ENCODE peak calls at places on chromosomes 13 and 19, in six cellular contexts. One of them, this sample, is unnamed.

GRCh38 chr19:16324384-16325160 is at the start of gene KLF2:
- DNase-seq in uterus: peak; percentile 93
- DNase-seq in mucosa of descending colon: peak; percentile 95
- DNase-seq in stomach: peak; percentile 93
- DNase-seq in GM23248: peak; percentile 96
- DNase-seq in pancreas: peak; percentile 86
- DNase-seq in this sample: peak; percentile 95

GRCh38 chr19:17329061-17329767 is 5.4 kb downstream of the ANO8 start:
- DNase-seq in GM23248: no peak
- DNase-seq in stomach: no peak
- DNase-seq in pancreas: no peak
- DNase-seq in mucosa of descending colon: peak; percentile 53
- DNase-seq in uterus: no peak
- DNase-seq in this sample: no peak

GRCh38 chr19:55973982-55974381 is 12.6 kb upstream of the NLRP5 start:
- DNase-seq in GM23248: no peak
- DNase-seq in stomach: no peak
- DNase-seq in pancreas: no peak
- DNase-seq in uterus: no peak
- DNase-seq in mucosa of descending colon: no peak
- DNase-seq in this sample: no peak

GRCh38 chr13:28026508-28026907 is 38.0 kb upstream of the URAD start:
- DNase-seq in stomach: no peak
- DNase-seq in uterus: no peak
- DNase-seq in mucosa of descending colon: no peak
- DNase-seq in pancreas: no peak
- DNase-seq in GM23248: no peak
- DNase-seq in this sample: no peak

GRCh38 chr19:56348289-56348877 is 33.7 kb upstream of the ZSCAN5A start:
- DNase-seq in stomach: no peak
- DNase-seq in GM23248: peak; percentile 39
- DNase-seq in mucosa of descending colon: no peak
- DNase-seq in uterus: no peak
- DNase-seq in pancreas: no peak
- DNase-seq in this sample: no peak

GRCh38 chr19:28883241-28883693 is 329.7 kb downstream of the UQCRFS1 start:
- DNase-seq in pancreas: no peak
- DNase-seq in stomach: no peak
- DNase-seq in mucosa of descending colon: no peak
- DNase-seq in uterus: no peak
- DNase-seq in GM23248: peak; percentile 65
- DNase-seq in this sample: no peak

GRCh38 chr13:57630661-57631606 is 610 bp upstream of the PCDH17 start:
- DNase-seq in pancreas: no peak
- DNase-seq in GM23248: peak; percentile 23
- DNase-seq in mucosa of descending colon: no peak
- DNase-seq in stomach: no peak
- DNase-seq in uterus: no peak
- DNase-seq in this sample: no peak

GRCh38 chr19:47274891-47275865 is 493 bp downstream of the INAFM1 start:
- DNase-seq in uterus: peak; percentile 57
- DNase-seq in GM23248: peak; percentile 64
- DNase-seq in mucosa of descending colon: peak; percentile 75
- DNase-seq in pancreas: peak; percentile 48
- DNase-seq in stomach: no peak
- DNase-seq in this sample: no peak

GRCh38 chr19:1446713-1447564 is 3.0 kb upstream of the APC2 start:
- DNase-seq in uterus: no peak
- DNase-seq in mucosa of descending colon: no peak
- DNase-seq in stomach: no peak
- DNase-seq in GM23248: peak; percentile 33
- DNase-seq in pancreas: no peak
- DNase-seq in this sample: no peak

GRCh38 chr13:93309886-93310520 is 83.4 kb downstream of the GPC6 start:
- DNase-seq in mucosa of descending colon: no peak
- DNase-seq in pancreas: no peak
- DNase-seq in uterus: no peak
- DNase-seq in GM23248: peak; percentile 87
- DNase-seq in stomach: no peak
- DNase-seq in this sample: no peak

GRCh38 chr13:33940898-33941297 is 122.9 kb downstream of the RFC3 start:
- DNase-seq in pancreas: no peak
- DNase-seq in mucosa of descending colon: no peak
- DNase-seq in uterus: no peak
- DNase-seq in stomach: no peak
- DNase-seq in GM23248: no peak
- DNase-seq in this sample: no peak

GRCh38 chr13:27839809-27840467 is 47.7 kb downstream of the GSX1 start:
- DNase-seq in stomach: no peak
- DNase-seq in GM23248: peak; percentile 36
- DNase-seq in mucosa of descending colon: no peak
- DNase-seq in pancreas: no peak
- DNase-seq in uterus: no peak
- DNase-seq in this sample: no peak

GRCh38 chr13:113947321-113948033 is 26.4 kb downstream of the C13orf46 start:
- DNase-seq in stomach: peak; percentile 66
- DNase-seq in uterus: peak; percentile 78
- DNase-seq in GM23248: peak; percentile 76
- DNase-seq in mucosa of descending colon: no peak
- DNase-seq in pancreas: peak; percentile 55
- DNase-seq in this sample: no peak

GRCh38 chr13:104937881-104938280 is 1597.6 kb downstream of the EFNB2 start:
- DNase-seq in mucosa of descending colon: no peak
- DNase-seq in GM23248: no peak
- DNase-seq in uterus: no peak
- DNase-seq in pancreas: no peak
- DNase-seq in stomach: no peak
- DNase-seq in this sample: no peak

GRCh38 chr13:89269737-89270136 is 1598.6 kb downstream of the SLITRK5 start:
- DNase-seq in mucosa of descending colon: no peak
- DNase-seq in uterus: no peak
- DNase-seq in pancreas: no peak
- DNase-seq in stomach: no peak
- DNase-seq in GM23248: no peak
- DNase-seq in this sample: no peak

GRCh38 chr13:112756081-112756480 is 66.2 kb downstream of the ATP11A start:
- DNase-seq in stomach: no peak
- DNase-seq in GM23248: no peak
- DNase-seq in uterus: no peak
- DNase-seq in mucosa of descending colon: peak; percentile 1
- DNase-seq in pancreas: no peak
- DNase-seq in this sample: peak; percentile 3

DNA sequence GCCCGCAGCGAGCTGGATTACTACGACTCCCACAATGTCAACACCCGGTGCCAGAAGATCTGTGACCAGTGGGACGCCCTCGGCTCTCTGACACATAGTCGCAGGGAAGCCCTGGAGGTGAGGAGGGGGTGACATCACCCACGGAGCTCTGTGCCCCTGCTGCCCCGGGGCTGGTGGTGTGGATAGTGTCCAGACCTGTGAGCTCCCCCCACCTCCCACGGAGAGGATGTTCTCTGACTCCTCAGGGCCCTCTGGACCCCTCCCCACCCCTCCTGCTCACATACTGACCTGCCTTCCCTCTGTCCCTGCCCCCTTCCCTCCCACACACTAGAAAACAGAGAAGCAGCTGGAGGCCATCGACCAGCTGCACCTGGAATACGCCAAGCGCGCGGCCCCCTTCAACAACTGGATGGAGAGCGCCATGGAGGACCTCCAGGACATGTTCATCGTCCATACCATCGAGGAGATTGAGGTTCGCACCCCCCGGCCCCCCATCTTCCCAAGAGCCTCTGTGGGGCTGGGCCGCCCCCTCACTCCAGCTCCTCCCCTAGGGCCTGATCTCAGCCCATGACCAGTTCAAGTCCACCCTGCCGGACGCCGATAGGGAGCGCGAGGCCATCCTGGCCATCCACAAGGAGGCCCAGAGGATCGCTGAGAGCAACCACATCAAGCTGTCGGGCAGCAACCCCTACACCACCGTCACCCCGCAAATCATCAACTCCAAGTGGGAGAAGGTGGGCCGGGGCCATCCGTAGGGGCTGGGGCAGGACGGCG is 20.5 kb downstream of the CAPN12 start:
- DNase-seq in mucosa of descending colon: no peak
- DNase-seq in stomach: no peak
- DNase-seq in uterus: no peak
- DNase-seq in pancreas: no peak
- DNase-seq in GM23248: no peak
- DNase-seq in this sample: no peak
- H3K36me3 ChIP-seq in mucosa of descending colon: peaks cover 19% of the 10 kb centered on the region
- H3K36me3 ChIP-seq in stomach: peaks cover 100% of the 10 kb centered on the region
- H3K36me3 ChIP-seq in uterus: no peaks in the 10 kb centered on the region
- H3K36me3 ChIP-seq in pancreas: peaks cover 59% of the 10 kb centered on the region
- H3K36me3 ChIP-seq in GM23248: peaks cover 50% of the 10 kb centered on the region
- H3K36me3 ChIP-seq in this sample: peaks cover 34% of the 10 kb centered on the region

GRCh38 chr19:10327793-10328192 is 5.5 kb downstream of the RAVER1 start:
- DNase-seq in mucosa of descending colon: no peak
- DNase-seq in pancreas: no peak
- DNase-seq in GM23248: no peak
- DNase-seq in stomach: no peak
- DNase-seq in uterus: no peak
- DNase-seq in this sample: no peak

GRCh38 chr19:10325732-10326131 is 7.6 kb downstream of the RAVER1 start:
- DNase-seq in mucosa of descending colon: no peak
- DNase-seq in pancreas: no peak
- DNase-seq in stomach: no peak
- DNase-seq in GM23248: no peak
- DNase-seq in uterus: no peak
- DNase-seq in this sample: no peak

GRCh38 chr19:10329555-10329954 is 3.8 kb downstream of the RAVER1 start:
- DNase-seq in uterus: no peak
- DNase-seq in mucosa of descending colon: no peak
- DNase-seq in stomach: no peak
- DNase-seq in GM23248: no peak
- DNase-seq in pancreas: no peak
- DNase-seq in this sample: no peak

GRCh38 chr19:10332158-10332964 is 968 bp downstream of the RAVER1 start:
- DNase-seq in GM23248: peak; percentile 17
- DNase-seq in mucosa of descending colon: no peak
- DNase-seq in pancreas: no peak
- DNase-seq in stomach: no peak
- DNase-seq in uterus: no peak
- DNase-seq in this sample: no peak

GRCh38 chr19:10328558-10329429 is 4.5 kb downstream of the RAVER1 start:
- DNase-seq in uterus: no peak
- DNase-seq in stomach: no peak
- DNase-seq in mucosa of descending colon: no peak
- DNase-seq in GM23248: no peak
- DNase-seq in pancreas: no peak
- DNase-seq in this sample: no peak
- H3K4me1 ChIP-seq in uterus: no peaks in the 10 kb centered on the region
- H3K4me1 ChIP-seq in stomach: peaks cover 9% of the 10 kb centered on the region
- H3K4me1 ChIP-seq in mucosa of descending colon: peaks cover 14% of the 10 kb centered on the region
- H3K4me1 ChIP-seq in GM23248: peaks cover 8% of the 10 kb centered on the region
- H3K4me1 ChIP-seq in pancreas: peaks cover 6% of the 10 kb centered on the region
- H3K4me1 ChIP-seq in this sample: peaks cover 13% of the 10 kb centered on the region

GRCh38 chr13:95626768-95627167 is 17.7 kb downstream of the DZIP1 start:
- DNase-seq in pancreas: no peak
- DNase-seq in mucosa of descending colon: no peak
- DNase-seq in GM23248: no peak
- DNase-seq in stomach: no peak
- DNase-seq in uterus: no peak
- DNase-seq in this sample: no peak
- H3K36me3 ChIP-seq in pancreas: peaks cover 6% of the 10 kb centered on the region
- H3K36me3 ChIP-seq in mucosa of descending colon: no peaks in the 10 kb centered on the region
- H3K36me3 ChIP-seq in GM23248: peaks cover 66% of the 10 kb centered on the region
- H3K36me3 ChIP-seq in stomach: peaks cover 22% of the 10 kb centered on the region
- H3K36me3 ChIP-seq in uterus: no peaks in the 10 kb centered on the region
- H3K36me3 ChIP-seq in this sample: no peaks in the 10 kb centered on the region

GRCh38 chr19:12478234-12478941 is 6.2 kb downstream of the ZNF709 start:
- DNase-seq in GM23248: no peak
- DNase-seq in uterus: no peak
- DNase-seq in mucosa of descending colon: no peak
- DNase-seq in stomach: no peak
- DNase-seq in pancreas: no peak
- DNase-seq in this sample: no peak

GRCh38 chr19:12484011-12484370 is 625 bp downstream of the ZNF709 start:
- DNase-seq in stomach: no peak
- DNase-seq in GM23248: no peak
- DNase-seq in mucosa of descending colon: no peak
- DNase-seq in uterus: no peak
- DNase-seq in pancreas: no peak
- DNase-seq in this sample: no peak

GRCh38 chr19:12482505-12482886 is 2.1 kb downstream of the ZNF709 start:
- DNase-seq in mucosa of descending colon: no peak
- DNase-seq in pancreas: no peak
- DNase-seq in stomach: no peak
- DNase-seq in GM23248: peak; percentile 11
- DNase-seq in uterus: no peak
- DNase-seq in this sample: no peak

GRCh38 chr19:12484371-12485322 is at the start of gene ZNF709:
- DNase-seq in mucosa of descending colon: peak; percentile 91
- DNase-seq in uterus: peak; percentile 90
- DNase-seq in pancreas: peak; percentile 86
- DNase-seq in GM23248: peak; percentile 91
- DNase-seq in stomach: peak; percentile 92
- DNase-seq in this sample: peak; percentile 91

GRCh38 chr19:12481781-12482504 is 2.7 kb downstream of the ZNF709 start:
- DNase-seq in uterus: no peak
- DNase-seq in pancreas: no peak
- DNase-seq in GM23248: no peak
- DNase-seq in stomach: no peak
- DNase-seq in mucosa of descending colon: no peak
- DNase-seq in this sample: no peak
- H3K4me1 ChIP-seq in uterus: no peaks in the 10 kb centered on the region
- H3K4me1 ChIP-seq in pancreas: peaks cover 8% of the 10 kb centered on the region
- H3K4me1 ChIP-seq in GM23248: peaks cover 5% of the 10 kb centered on the region
- H3K4me1 ChIP-seq in stomach: no peaks in the 10 kb centered on the region
- H3K4me1 ChIP-seq in mucosa of descending colon: peaks cover 13% of the 10 kb centered on the region
- H3K4me1 ChIP-seq in this sample: no peaks in the 10 kb centered on the region

This sample was measured in right lobe of liver.